ENCODE peak calls at places on chromosome X, in eight cellular contexts. W is DMS53; C is adrenal gland; Z is SW480; S is H7; Y is fibroblast of pulmonary artery; G is sigmoid colon; Q is activated effector memory CD4-positive, alpha-beta T cell treated with Interleukin-2 at 50 U/mL for 16 hours. T is an unnamed sample.

GRCh38 chrX:22698151-22698550 is 301.6 kb upstream of the DDX53 start:
- DNase-seq in W (no peak), C (no peak), Z (no peak), S (no peak), Y (no peak), G (no peak), Q (no peak), T (no peak)

GRCh38 chrX:154991039-154991438 is 31.5 kb downstream of the F8 start:
- DNase-seq in W (no peak), C (no peak), Z (no peak), S (no peak), Y (no peak), G (no peak), Q (no peak), T (no peak)

GRCh38 chrX:133638285-133638684 is 223.0 kb upstream of the GPC4 start:
- DNase-seq in W (no peak), C (no peak), Z (no peak), S (no peak), Y (no peak), G (no peak), Q (no peak), T (no peak)

GRCh38 chrX:46279214-46279924 is 265.9 kb downstream of the ZNF674 start:
- DNase-seq in W (no peak), C (no peak), Z (peak), S (peak), Y (no peak), G (no peak), Q (no peak), T (peak)

GRCh38 chrX:1589356-1590130 is 1.9 kb upstream of the AKAP17A start:
- DNase-seq in W (no peak), C (no peak), Z (no peak), S (no peak), Y (no peak), G (no peak), Q (no peak), T (no peak)

GRCh38 chrX:15804563-15804962 is 14.3 kb downstream of the ZRSR2 start:
- DNase-seq in W (no peak), C (no peak), Z (no peak), S (no peak), Y (no peak), G (no peak), Q (no peak), T (no peak)

GRCh38 chrX:1468250-1468772 is 15.6 kb upstream of the ASMTL start:
- DNase-seq in W (no peak), C (peak), Z (peak), S (no peak), Y (peak), G (peak), Q (peak), T (peak)

GRCh38 chrX:133857648-133858269 is 127.6 kb downstream of the GPC3 start:
- DNase-seq in W (no peak), C (no peak), Z (no peak), S (no peak), Y (no peak), G (no peak), Q (no peak), T (no peak)

T was measured in EH.